ENCODE peak calls at places on chromosomes 11 and 22, in nine cellular contexts. D, O, R, H, F, I, B, A and C are unnamed samples.

GRCh38 chr22:37665487-37665886 is 7.0 kb downstream of the PDXP start:
- DNase-seq in D (no peak), O (no peak), R (no peak), H (no peak), F (no peak), I (no peak), B (no peak), A (no peak), C (no peak)

GRCh38 chr11:17791144-17791543 is 56.6 kb downstream of the KCNC1 start:
- DNase-seq in D (no peak), O (no peak), R (no peak), H (no peak), F (no peak), I (no peak), B (no peak), A (no peak), C (no peak)

GRCh38 chr11:68750197-68750987 is 928 bp downstream of the TESMIN start:
- DNase-seq in D (no peak), O (no peak), R (peak; percentile 13), H (no peak), F (no peak), I (no peak), B (peak; percentile 3), A (no peak), C (no peak)

GRCh38 chr11:36817336-36817965 is 219.4 kb upstream of the RAG2 start:
- DNase-seq in D (no peak), O (no peak), R (no peak), H (no peak), F (no peak), I (no peak), B (no peak), A (peak; percentile 7), C (no peak)

GRCh38 chr11:96655474-96655873 is 265.7 kb downstream of the JRKL start:
- DNase-seq in D (no peak), O (no peak), R (no peak), H (no peak), F (no peak), I (no peak), B (no peak), A (no peak), C (no peak)

GRCh38 chr11:102272047-102272824 is 45.0 kb upstream of the BIRC3 start:
- DNase-seq in D (no peak), O (no peak), R (no peak), H (no peak), F (no peak), I (peak; percentile 47), B (no peak), A (no peak), C (no peak)

GRCh38 chr11:111449696-111450479 is 62.3 kb downstream of the BTG4 start:
- DNase-seq in D (no peak), O (no peak), R (no peak), H (peak; percentile 93), F (peak; percentile 59), I (no peak), B (no peak), A (no peak), C (no peak)

GRCh38 chr11:96162816-96163499 is 180.0 kb downstream of the MAML2 start:
- DNase-seq in D (no peak), O (no peak), R (no peak), H (no peak), F (no peak), I (no peak), B (no peak), A (no peak), C (no peak)

GRCh38 chr11:107836811-107837210 is 21.8 kb downstream of the SLC35F2 start:
- DNase-seq in D (no peak), O (no peak), R (no peak), H (no peak), F (no peak), I (no peak), B (no peak), A (no peak), C (no peak)

GRCh38 chr11:119284344-119285157 is 32.4 kb downstream of the MCAM start:
- DNase-seq in D (peak; percentile 55), O (no peak), R (peak; percentile 43), H (peak; percentile 44), F (no peak), I (no peak), B (no peak), A (peak; percentile 5), C (peak; percentile 10)

GRCh38 chr11:65853249-65853979 is 4.6 kb downstream of the CFL1 start:
- DNase-seq in D (no peak), O (no peak), R (no peak), H (no peak), F (no peak), I (peak; percentile 36), B (no peak), A (no peak), C (no peak)

GRCh38 chr11:83047515-83048225 is 24.0 kb downstream of the RAB30 start:
- DNase-seq in D (no peak), O (no peak), R (no peak), H (no peak), F (no peak), I (no peak), B (no peak), A (no peak), C (peak; percentile 27)

GRCh38 chr11:12159351-12160099 is 49.1 kb downstream of the MICAL2 start:
- DNase-seq in D (peak; percentile 57), O (no peak), R (no peak), H (peak; percentile 93), F (peak; percentile 20), I (no peak), B (no peak), A (peak; percentile 86), C (no peak)

GRCh38 chr11:17602105-17603001 is 55.3 kb downstream of the OTOG start:
- DNase-seq in D (no peak), O (peak; percentile 32), R (no peak), H (no peak), F (no peak), I (no peak), B (no peak), A (no peak), C (no peak)

GRCh38 chr11:44387415-44387814 is 77.5 kb upstream of the ALX4 start:
- DNase-seq in D (no peak), O (no peak), R (no peak), H (no peak), F (no peak), I (no peak), B (no peak), A (no peak), C (no peak)

GRCh38 chr11:71933141-71933933 is 4.5 kb downstream of the RNF121 start:
- DNase-seq in D (no peak), O (no peak), R (no peak), H (no peak), F (no peak), I (no peak), B (no peak), A (peak; percentile 12), C (no peak)